ENCODE peak calls at places on chromosomes 7 and 10, in four cellular contexts. R, D, Z and M are unnamed samples.

GRCh38 chr7:41298343-41298875 is 404.5 kb downstream of the INHBA start:
- DNase-seq in D (no peak), Z (no peak), R (no peak), M (no peak)

GRCh38 chr7:44956157-44956766 is 22.6 kb downstream of the MYO1G start:
- DNase-seq in Z (no peak), R (no peak), D (no peak), M (no peak)

GRCh38 chr10:133454204-133454893 is 604 bp downstream of the SCART1 start:
- DNase-seq in R (no peak), D (no peak), Z (no peak), M (no peak)

GRCh38 chr10:63456437-63457210 is 9.2 kb downstream of the JMJD1C start:
- DNase-seq in R (no peak), D (no peak), Z (peak; percentile 85), M (peak; percentile 37)

GRCh38 chr10:69232736-69233135 is 12.6 kb downstream of the HKDC1 start:
- DNase-seq in D (no peak), R (no peak), Z (no peak), M (no peak)

GRCh38 chr7:137870684-137871083 is 23.9 kb upstream of the DGKI start:
- DNase-seq in D (no peak), Z (no peak), R (no peak), M (no peak)

GRCh38 chr10:34078798-34079470 is 736.2 kb downstream of the PARD3 start:
- DNase-seq in R (peak; percentile 87), Z (peak; percentile 97), D (no peak), M (peak; percentile 27)

GRCh38 chr10:79347894-79348639 is 798 bp downstream of the PPIF start:
- DNase-seq in Z (peak; percentile 83), D (peak; percentile 29), R (peak; percentile 57), M (peak; percentile 71)

GRCh38 chr7:18345641-18346234 is 149.8 kb upstream of the HDAC9 start:
- DNase-seq in R (peak; percentile 72), Z (peak; percentile 69), D (peak; percentile 68), M (peak; percentile 36)

GRCh38 chr7:30612658-30613265 is 18.1 kb downstream of the GARS1 start:
- DNase-seq in Z (peak; percentile 71), D (no peak), R (peak; percentile 17), M (peak; percentile 65)

GRCh38 chr10:102657984-102658724 is 13.9 kb downstream of the TRIM8 start:
- DNase-seq in R (peak; percentile 65), D (no peak), Z (no peak), M (no peak)

GRCh38 chr7:34672430-34672829 is 14.4 kb downstream of the NPSR1 start:
- DNase-seq in D (no peak), R (peak; percentile 25), Z (peak; percentile 70), M (peak; percentile 60)

GRCh38 chr10:128912568-128913311 is 554.3 kb upstream of the MGMT start:
- DNase-seq in R (no peak), D (no peak), Z (no peak), M (no peak)

GRCh38 chr7:149743481-149743880 is 29.9 kb downstream of the ZNF467 start:
- DNase-seq in D (no peak), R (peak; percentile 48), Z (no peak), M (no peak)

GRCh38 chr10:87960230-87960629 is 96.8 kb downstream of the PTEN start:
- DNase-seq in D (no peak), Z (peak; percentile 34), R (peak; percentile 40), M (no peak)

GRCh38 chr10:55668326-55668922 is 692.6 kb downstream of the ZWINT start:
- DNase-seq in Z (peak; percentile 3), R (no peak), D (peak; percentile 15), M (no peak)

GRCh38 chr7:55651057-55651456 is 78.8 kb upstream of the VOPP1 start:
- DNase-seq in R (no peak), D (no peak), Z (no peak), M (no peak)

GRCh38 chr10:4720463-4720862 is 105.5 kb upstream of the AKR1E2 start:
- DNase-seq in Z (no peak), D (no peak), R (no peak), M (no peak)

GRCh38 chr10:99983280-99983988 is 26.3 kb downstream of the DNMBP start:
- DNase-seq in Z (peak; percentile 89), D (no peak), R (peak; percentile 90), M (no peak)

GRCh38 chr7:49787980-49788379 is 14.5 kb downstream of the VWC2 start:
- DNase-seq in R (no peak), Z (no peak), D (no peak), M (no peak)

GRCh38 chr10:78655941-78656340 is 412.8 kb upstream of the ZMIZ1 start:
- DNase-seq in D (no peak), R (no peak), Z (peak; percentile 21), M (no peak)

GRCh38 chr10:33270971-33271370 is 63.5 kb downstream of the NRP1 start:
- DNase-seq in R (no peak), D (no peak), Z (no peak), M (no peak)

GRCh38 chr10:96357038-96357620 is 1.7 kb downstream of the OPALIN start:
- DNase-seq in Z (no peak), D (no peak), R (no peak), M (no peak)

GRCh38 chr10:89360153-89360552 is 17.7 kb upstream of the IFIT1B start:
- DNase-seq in D (no peak), Z (no peak), R (no peak), M (no peak)

GRCh38 chr10:11701451-11702095 is 40.6 kb upstream of the ECHDC3 start:
- DNase-seq in Z (no peak), R (no peak), D (no peak), M (no peak)

GRCh38 chr7:16431646-16432424 is 10.5 kb upstream of the CRPPA start:
- DNase-seq in D (peak; percentile 53), Z (peak; percentile 43), R (peak; percentile 18), M (peak; percentile 37)

GRCh38 chr10:1603181-1603580 is 134.1 kb downstream of the ADARB2 start:
- DNase-seq in R (no peak), D (no peak), Z (no peak), M (no peak)

GRCh38 chr7:140448781-140449180 is 30.5 kb downstream of the MKRN1 start:
- DNase-seq in D (no peak), Z (no peak), R (no peak), M (no peak)

GRCh38 chr10:88991161-88991899 is 732 bp downstream of the FAS start:
- DNase-seq in Z (peak; percentile 89), D (peak; percentile 82), R (peak; percentile 63), M (peak; percentile 83)

GRCh38 chr7:80529362-80529761 is 17.5 kb upstream of the GNAT3 start:
- DNase-seq in D (no peak), Z (peak; percentile 9), R (no peak), M (no peak)

GRCh38 chr7:101093907-101094306 is 8.6 kb downstream of the TRIM56 start:
- DNase-seq in Z (peak; percentile 90), R (no peak), D (no peak), M (peak; percentile 65)

GRCh38 chr10:34538291-34538829 is 276.7 kb downstream of the PARD3 start:
- DNase-seq in Z (peak; percentile 50), R (no peak), D (no peak), M (peak; percentile 12)

GRCh38 chr10:119655566-119656001 is 4.4 kb downstream of the BAG3 start:
- DNase-seq in R (peak; percentile 84), D (no peak), Z (peak; percentile 94), M (peak; percentile 85)

GRCh38 chr10:120598377-120598776 is 141.3 kb downstream of the PLPP4 start:
- DNase-seq in R (no peak), Z (no peak), D (peak; percentile 36), M (no peak)

GRCh38 chr7:36366005-36366583 is 23.6 kb upstream of the ANLN start:
- DNase-seq in D (no peak), Z (no peak), R (no peak), M (no peak)

GRCh38 chr10:81520688-81521087 is 354.3 kb upstream of the NRG3 start:
- DNase-seq in Z (no peak), R (no peak), D (no peak), M (no peak)

GRCh38 chr7:54839538-54840213 is 80.7 kb upstream of the SEC61G start:
- DNase-seq in Z (peak; percentile 81), D (peak; percentile 71), R (peak; percentile 43), M (peak; percentile 73)

GRCh38 chr10:73060173-73060572 is 36.5 kb downstream of the P4HA1 start:
- DNase-seq in R (no peak), Z (no peak), D (no peak), M (no peak)

GRCh38 chr10:73060738-73061635 is 35.7 kb downstream of the P4HA1 start:
- DNase-seq in Z (peak; percentile 48), R (peak; percentile 59), D (peak; percentile 36), M (peak; percentile 37)

GRCh38 chr10:73054286-73054685 is 42.4 kb downstream of the P4HA1 start:
- DNase-seq in D (no peak), R (no peak), Z (no peak), M (no peak)

GRCh38 chr10:73061743-73062142 is 34.9 kb downstream of the P4HA1 start:
- DNase-seq in R (no peak), Z (no peak), D (no peak), M (no peak)

GRCh38 chr10:73058057-73058591 is 38.5 kb downstream of the P4HA1 start:
- DNase-seq in D (no peak), R (no peak), Z (no peak), M (no peak)
- H3K36me3 ChIP-seq in D (peaks cover 18% of the 10 kb centered on the region), R (peaks cover 3% of the 10 kb centered on the region), Z (peaks cover 48% of the 10 kb centered on the region), M (peaks cover 28% of the 10 kb centered on the region)

DNA sequence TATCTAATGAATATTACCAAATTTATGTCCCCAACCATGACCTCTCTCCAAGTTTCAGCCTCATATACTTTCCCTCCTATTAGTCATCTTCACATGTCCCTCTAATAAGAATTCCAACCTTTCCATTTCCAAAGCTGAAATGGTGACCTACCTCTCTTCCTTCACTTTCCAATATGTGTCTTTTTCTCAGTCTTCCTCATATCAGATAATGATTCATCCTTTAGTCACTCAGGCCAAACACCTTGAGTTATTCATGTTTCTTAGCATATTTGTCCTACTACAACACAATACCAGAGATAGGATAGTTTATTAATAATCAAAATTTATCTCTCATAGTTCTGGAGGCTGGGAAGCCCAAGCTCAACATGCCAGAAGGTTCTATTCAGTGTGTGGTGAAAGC is 318.5 kb upstream of the ZWINT start:
- DNase-seq in D (no peak), R (no peak), Z (no peak), M (no peak)
- H3K9ac ChIP-seq in D (no peak overlapping the region), R (no peak overlapping the region), Z (no peak overlapping the region), M (no peak overlapping the region)

GRCh38 chr10:8639601-8640000 is 585.1 kb downstream of the GATA3 start:
- DNase-seq in R (no peak), Z (no peak), D (no peak), M (no peak)
- H3K27me3 ChIP-seq in R (no peaks in the 10 kb centered on the region), Z (no peaks in the 10 kb centered on the region), D (no peaks in the 10 kb centered on the region), M (no peaks in the 10 kb centered on the region)

GRCh38 chr7:67620216-67620933 is 623.7 kb downstream of the TYW1 start:
- DNase-seq in D (no peak), Z (no peak), R (no peak), M (no peak)

GRCh38 chr7:67621704-67622103 is 625.1 kb downstream of the TYW1 start:
- DNase-seq in R (no peak), Z (no peak), D (no peak), M (no peak)

GRCh38 chr7:67625257-67625713 is 628.7 kb downstream of the TYW1 start:
- DNase-seq in D (peak; percentile 95), Z (peak; percentile 80), R (no peak), M (no peak)
- H3K36me3 ChIP-seq in D (no peaks in the 10 kb centered on the region), Z (no peaks in the 10 kb centered on the region), R (no peaks in the 10 kb centered on the region), M (no peaks in the 10 kb centered on the region)